ENCODE peak calls at places on chromosomes 2 and 18, in ten cellular contexts. D is LNCaP clone FGC, P is H1, L is astrocyte of the spinal cord, C is choroid plexus epithelial cell, R is AG10803, H is transverse colon, M is cardiac muscle cell, B is astrocyte, K is heart left ventricle. E is an unnamed sample.

GRCh38 chr2:236939751-236940229 is 145.9 kb upstream of the COPS8 start:
- DNase-seq in D (no peak), P (no peak), L (no peak), C (no peak), R (peak), H (no peak), M (no peak), B (peak), K (no peak), E (no peak)

GRCh38 chr2:18548618-18549017 is 11.8 kb downstream of the RDH14 start:
- DNase-seq in D (no peak), P (no peak), L (no peak), C (no peak), R (no peak), H (no peak), M (no peak), B (peak), K (no peak), E (no peak)

GRCh38 chr2:10170256-10170655 is 47.7 kb downstream of the RRM2 start:
- DNase-seq in D (no peak), P (no peak), L (peak), C (peak), R (peak), H (no peak), M (no peak), B (peak), K (no peak), E (no peak)

GRCh38 chr2:151027147-151027546 is 234.5 kb downstream of the RBM43 start:
- DNase-seq in D (no peak), P (no peak), L (no peak), C (peak), R (no peak), H (no peak), M (peak), B (no peak), K (no peak), E (no peak)

GRCh38 chr2:170814551-170815245 is 2.0 kb upstream of the GAD1 start:
- DNase-seq in D (no peak), P (no peak), L (no peak), C (no peak), R (no peak), H (no peak), M (no peak), B (no peak), K (no peak), E (no peak)

GRCh38 chr18:47594063-47594462 is 336.4 kb downstream of the SMAD2 start:
- DNase-seq in D (no peak), P (no peak), L (no peak), C (no peak), R (no peak), H (no peak), M (no peak), B (no peak), K (no peak), E (no peak)

GRCh38 chr2:150358468-150358807 is 129.0 kb downstream of the RND3 start:
- DNase-seq in D (no peak), P (no peak), L (no peak), C (no peak), R (no peak), H (no peak), M (peak), B (no peak), K (no peak), E (peak)

GRCh38 chr2:1891971-1892486 is 147.7 kb upstream of the PXDN start:
- DNase-seq in D (no peak), P (no peak), L (peak), C (no peak), R (no peak), H (no peak), M (no peak), B (no peak), K (no peak), E (no peak)

GRCh38 chr2:104049433-104049832 is 804.5 kb upstream of the POU3F3 start:
- DNase-seq in D (no peak), P (no peak), L (no peak), C (no peak), R (no peak), H (no peak), M (no peak), B (no peak), K (no peak), E (no peak)

GRCh38 chr2:188909036-188909435 is 65.1 kb upstream of the COL3A1 start:
- DNase-seq in D (no peak), P (no peak), L (no peak), C (peak), R (peak), H (no peak), M (no peak), B (peak), K (no peak), E (peak)

GRCh38 chr2:136246086-136246669 is 128.2 kb upstream of the CXCR4 start:
- DNase-seq in D (no peak), P (no peak), L (peak), C (peak), R (peak), H (peak), M (peak), B (peak), K (peak), E (peak)

GRCh38 chr2:45872211-45872610 is 220.7 kb downstream of the PRKCE start:
- DNase-seq in D (no peak), P (no peak), L (no peak), C (no peak), R (no peak), H (no peak), M (no peak), B (no peak), K (no peak), E (no peak)

GRCh38 chr2:166234112-166234846 is 106.5 kb upstream of the SCN1A start:
- DNase-seq in D (no peak), P (no peak), L (peak), C (peak), R (peak), H (no peak), M (no peak), B (peak), K (no peak), E (peak)

GRCh38 chr2:24491626-24492282 is 700 bp downstream of the NCOA1 start:
- DNase-seq in D (no peak), P (no peak), L (peak), C (peak), R (no peak), H (peak), M (peak), B (peak), K (peak), E (no peak)

GRCh38 chr2:127324635-127325034 is 30.7 kb upstream of the ERCC3 start:
- DNase-seq in D (no peak), P (no peak), L (peak), C (peak), R (peak), H (no peak), M (peak), B (peak), K (no peak), E (peak)

GRCh38 chr2:7073901-7074300 is 156.7 kb downstream of the RNF144A start:
- DNase-seq in D (no peak), P (no peak), L (no peak), C (no peak), R (no peak), H (no peak), M (no peak), B (no peak), K (no peak), E (no peak)

GRCh38 chr2:176501652-176502051 is 232.4 kb downstream of the MTX2 start:
- DNase-seq in D (no peak), P (no peak), L (no peak), C (no peak), R (no peak), H (no peak), M (no peak), B (no peak), K (no peak), E (no peak)

GRCh38 chr2:174748948-174749347 is 15.3 kb downstream of the CHRNA1 start:
- DNase-seq in D (no peak), P (peak), L (peak), C (peak), R (peak), H (peak), M (peak), B (peak), K (peak), E (peak)

GRCh38 chr2:167411367-167411766 is 523.1 kb downstream of the XIRP2 start:
- DNase-seq in D (no peak), P (no peak), L (no peak), C (peak), R (no peak), H (no peak), M (no peak), B (no peak), K (no peak), E (no peak)
- TF ChIP-seq CTCF in D (peak), P (no peak), L (no peak), C (peak), R (no peak), H (no peak), M (no peak), B (no peak), K (peak), E (no peak)

DNA sequence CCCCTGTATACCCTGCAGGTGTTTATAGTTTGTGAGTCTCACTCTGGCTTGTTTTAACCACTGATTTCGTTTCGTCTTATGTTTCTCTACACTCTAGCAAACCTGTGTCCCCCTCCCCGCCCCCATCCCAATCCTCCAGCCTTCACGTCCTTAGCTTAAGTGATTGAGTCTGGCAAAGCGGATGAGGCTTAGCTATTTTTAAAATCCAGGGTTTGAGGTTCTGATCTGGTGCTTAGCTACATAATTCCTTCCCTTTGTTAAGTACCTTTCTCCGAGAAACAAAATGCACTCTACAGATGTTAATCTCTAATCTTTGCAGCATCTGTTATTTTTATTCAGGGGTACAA is 7.8 kb downstream of the AGAP1 start:
- DNase-seq in D (no peak), P (no peak), L (no peak), C (no peak), R (no peak), H (no peak), M (peak), B (no peak), K (no peak), E (no peak)
- H3K4me3 ChIP-seq in D (no peak), P (no peak), L (no peak), C (peak), R (no peak), H (no peak), M (peak), B (peak), K (peak), E (no peak)

GRCh38 chr2:240225660-240226475 is 85.4 kb upstream of the OTOS start:
- DNase-seq in D (no peak), P (no peak), L (no peak), C (no peak), R (no peak), H (no peak), M (no peak), B (no peak), K (no peak), E (peak)
- TF ChIP-seq CTCF in D (peak), P (no peak), L (no peak), C (no peak), R (no peak), H (peak), M (no peak), B (no peak), K (no peak), E (peak)

GRCh38 chr2:60934153-60934722 is 52.9 kb downstream of the REL start:
- DNase-seq in D (no peak), P (no peak), L (no peak), C (peak), R (no peak), H (no peak), M (no peak), B (no peak), K (no peak), E (no peak)

GRCh38 chr2:60936757-60937156 is 55.4 kb downstream of the REL start:
- DNase-seq in D (no peak), P (no peak), L (no peak), C (no peak), R (no peak), H (no peak), M (no peak), B (no peak), K (no peak), E (no peak)

GRCh38 chr2:60939622-60940021 is 58.2 kb downstream of the REL start:
- DNase-seq in D (no peak), P (no peak), L (no peak), C (no peak), R (no peak), H (no peak), M (no peak), B (no peak), K (no peak), E (no peak)

GRCh38 chr2:60932954-60933353 is 51.6 kb downstream of the REL start:
- DNase-seq in D (no peak), P (no peak), L (no peak), C (no peak), R (no peak), H (no peak), M (no peak), B (no peak), K (no peak), E (no peak)

DNA sequence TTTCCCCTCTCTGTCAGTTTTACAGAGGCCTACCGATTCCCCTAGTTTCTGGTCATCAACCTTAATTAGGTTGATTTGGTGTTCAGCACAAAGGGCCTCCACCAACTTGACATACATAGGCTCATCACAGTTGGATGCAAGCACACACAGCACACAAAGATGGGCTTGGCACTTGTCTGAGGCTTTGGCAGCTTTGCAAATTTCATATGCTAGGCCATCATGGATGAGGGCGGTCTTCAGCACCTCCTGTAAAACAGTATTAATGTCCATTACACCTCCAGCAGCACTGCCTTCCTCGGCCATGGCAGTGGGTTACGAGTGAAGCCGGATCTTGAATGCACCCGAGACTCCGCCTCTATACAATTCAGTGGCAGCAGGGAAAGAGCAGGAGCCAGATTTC is 56.9 kb downstream of the REL start:
- DNase-seq in D (no peak), P (no peak), L (no peak), C (no peak), R (no peak), H (no peak), M (no peak), B (no peak), K (no peak), E (no peak)
- H3K4me3 ChIP-seq in D (no peak), P (no peak), L (no peak), C (no peak), R (no peak), H (no peak), M (no peak), B (no peak), K (no peak), E (no peak)

E was measured in epithelial cell of esophagus.